ENCODE peak calls at places on chromosome 19, in ten cellular contexts. X, M, C, A, W, B, T, U, P and E are unnamed samples.

GRCh38 chr19:18514800-18515682 is 6.8 kb downstream of the ELL start:
- DNase-seq in X (peak; percentile 10), M (no peak), C (no peak), A (no peak), W (peak; percentile 71), B (no peak), T (no peak), U (peak; percentile 39), P (no peak), E (no peak)

GRCh38 chr19:18340990-18341868 is 831 bp downstream of the PGPEP1 start:
- DNase-seq in X (no peak), M (peak; percentile 15), C (no peak), A (no peak), W (peak; percentile 56), B (peak; percentile 77), T (peak; percentile 56), U (peak; percentile 39), P (peak; percentile 75), E (peak; percentile 37)

GRCh38 chr19:27890206-27890605 is 1322.7 kb downstream of the UQCRFS1 start:
- DNase-seq in X (no peak), M (no peak), C (no peak), A (no peak), W (no peak), B (no peak), T (no peak), U (no peak), P (no peak), E (no peak)

GRCh38 chr19:39677931-39678889 is 22.5 kb downstream of the LGALS16 start:
- DNase-seq in X (no peak), M (no peak), C (no peak), A (peak; percentile 90), W (peak; percentile 62), B (no peak), T (no peak), U (peak; percentile 40), P (no peak), E (no peak)

GRCh38 chr19:40640744-40641143 is 39.6 kb downstream of the LTBP4 start:
- DNase-seq in X (no peak), M (no peak), C (no peak), A (no peak), W (no peak), B (no peak), T (no peak), U (no peak), P (no peak), E (no peak)

GRCh38 chr19:2332341-2333026 is 4.0 kb downstream of the SPPL2B start:
- DNase-seq in X (no peak), M (no peak), C (no peak), A (no peak), W (no peak), B (peak; percentile 49), T (peak; percentile 88), U (no peak), P (no peak), E (peak; percentile 88)

GRCh38 chr19:22919946-22920345 is 83.0 kb downstream of the ZNF728 start:
- DNase-seq in X (no peak), M (no peak), C (no peak), A (no peak), W (no peak), B (no peak), T (no peak), U (no peak), P (no peak), E (no peak)

GRCh38 chr19:3171894-3172679 is 6.5 kb upstream of the S1PR4 start:
- DNase-seq in X (no peak), M (no peak), C (no peak), A (no peak), W (no peak), B (no peak), T (no peak), U (no peak), P (no peak), E (peak; percentile 74)

GRCh38 chr19:14383898-14384669 is 2.8 kb downstream of the ADGRE5 start:
- DNase-seq in X (no peak), M (no peak), C (no peak), A (no peak), W (no peak), B (peak; percentile 75), T (no peak), U (no peak), P (peak; percentile 52), E (no peak)

GRCh38 chr19:18397242-18398202 is at the start of gene LRRC25:
- DNase-seq in X (no peak), M (peak; percentile 4), C (no peak), A (no peak), W (no peak), B (no peak), T (no peak), U (no peak), P (no peak), E (peak; percentile 63)

GRCh38 chr19:45782162-45782623 is at the start of gene DMPK:
- DNase-seq in X (no peak), M (no peak), C (no peak), A (no peak), W (no peak), B (no peak), T (no peak), U (no peak), P (peak; percentile 27), E (no peak)

GRCh38 chr19:35545855-35546381 is 492 bp downstream of the TMEM147 start:
- DNase-seq in X (no peak), M (no peak), C (no peak), A (no peak), W (peak; percentile 42), B (peak; percentile 77), T (no peak), U (no peak), P (peak; percentile 54), E (no peak)

GRCh38 chr19:33804021-33804799 is 7.5 kb downstream of the KCTD15 start:
- DNase-seq in X (no peak), M (peak; percentile 47), C (no peak), A (no peak), W (peak; percentile 95), B (no peak), T (no peak), U (peak; percentile 34), P (no peak), E (no peak)

GRCh38 chr19:58325623-58326022 is 1.2 kb upstream of the ZSCAN22 start:
- DNase-seq in X (no peak), M (no peak), C (no peak), A (no peak), W (no peak), B (peak; percentile 26), T (no peak), U (no peak), P (no peak), E (no peak)

GRCh38 chr19:472005-472858 is 11.4 kb upstream of the SHC2 start:
- DNase-seq in X (no peak), M (no peak), C (no peak), A (no peak), W (no peak), B (no peak), T (no peak), U (no peak), P (no peak), E (no peak)

GRCh38 chr19:51803529-51803928 is 8.6 kb downstream of the FPR3 start:
- DNase-seq in X (no peak), M (no peak), C (no peak), A (no peak), W (no peak), B (no peak), T (no peak), U (no peak), P (no peak), E (no peak)

GRCh38 chr19:23075031-23075733 is 41.6 kb upstream of the ZNF730 start:
- DNase-seq in X (no peak), M (peak; percentile 32), C (no peak), A (no peak), W (no peak), B (peak; percentile 32), T (no peak), U (peak; percentile 53), P (peak; percentile 69), E (no peak)